ENCODE peak calls at places on chromosome 2, in four cellular contexts. E is GM12892; W is Daoy; M is stimulated activated CD4-positive, alpha-beta T cell treated with anti-CD3 and anti-CD28 coated beads, Interleukin-2, amount 100 ng/mL, for 24 hours. Y is an unnamed sample.

GRCh38 chr2:232957607-232958211 is 55.3 kb downstream of the NGEF start:
- DNase-seq in E (no peak), W (no peak), M (no peak), Y (no peak)

GRCh38 chr2:185835974-185836373 is 97.4 kb downstream of the FSIP2 start:
- DNase-seq in E (no peak), W (no peak), M (no peak), Y (no peak)

GRCh38 chr2:3643371-3644245 is 14.4 kb upstream of the ALLC start:
- DNase-seq in E (no peak), W (no peak), M (no peak), Y (no peak)

GRCh38 chr2:205763708-205764501 is 81.6 kb downstream of the NRP2 start:
- DNase-seq in E (no peak), W (peak; percentile 75), M (peak; percentile 33), Y (peak; percentile 19)

GRCh38 chr2:172427256-172427989 is at the start of gene ITGA6:
- DNase-seq in E (peak; percentile 38), W (peak; percentile 80), M (peak; percentile 79), Y (peak; percentile 67)

GRCh38 chr2:31675485-31675901 is 94.8 kb upstream of the SRD5A2 start:
- DNase-seq in E (no peak), W (no peak), M (no peak), Y (no peak)

GRCh38 chr2:85158559-85159273 is 25.5 kb downstream of the TCF7L1 start:
- DNase-seq in E (no peak), W (no peak), M (no peak), Y (no peak)

GRCh38 chr2:231099918-231100317 is 24.9 kb downstream of the HTR2B start:
- DNase-seq in E (no peak), W (no peak), M (no peak), Y (no peak)

GRCh38 chr2:156653670-156654069 is 217.5 kb downstream of the GPD2 start:
- DNase-seq in E (no peak), W (no peak), M (no peak), Y (no peak)

GRCh38 chr2:195570329-195570728 is 86.7 kb upstream of the SLC39A10 start:
- DNase-seq in E (no peak), W (no peak), M (no peak), Y (no peak)

GRCh38 chr2:202375006-202375610 is 1.0 kb upstream of the BMPR2 start:
- DNase-seq in E (peak; percentile 13), W (peak; percentile 70), M (peak; percentile 69), Y (peak; percentile 7)

GRCh38 chr2:98465456-98466201 is 21.0 kb downstream of the INPP4A start:
- DNase-seq in E (no peak), W (peak; percentile 85), M (peak; percentile 74), Y (peak; percentile 82)

GRCh38 chr2:226984461-226985226 is 148.8 kb downstream of the RHBDD1 start:
- DNase-seq in E (no peak), W (no peak), M (no peak), Y (no peak)

GRCh38 chr2:12847694-12848093 is 131.0 kb downstream of the TRIB2 start:
- DNase-seq in E (no peak), W (no peak), M (no peak), Y (no peak)

GRCh38 chr2:36485521-36485920 is 112.4 kb downstream of the FEZ2 start:
- DNase-seq in E (no peak), W (peak; percentile 33), M (no peak), Y (no peak)

GRCh38 chr2:163774862-163775261 is 39.1 kb upstream of the FIGN start:
- DNase-seq in E (no peak), W (peak; percentile 53), M (no peak), Y (no peak)

GRCh38 chr2:121199281-121200010 is 85.6 kb downstream of the TFCP2L1 start:
- DNase-seq in E (no peak), W (no peak), M (no peak), Y (no peak)

GRCh38 chr2:68385232-68385906 is 20.3 kb downstream of the PLEK start:
- DNase-seq in E (no peak), W (no peak), M (peak; percentile 16), Y (no peak)

GRCh38 chr2:140416577-140416976 is 1636.4 kb upstream of the NXPH2 start:
- DNase-seq in E (no peak), W (no peak), M (no peak), Y (no peak)

GRCh38 chr2:222127660-222128059 is 171.1 kb downstream of the PAX3 start:
- DNase-seq in E (no peak), W (no peak), M (no peak), Y (no peak)

GRCh38 chr2:64327510-64328414 is 126.2 kb upstream of the LGALSL start:
- DNase-seq in E (no peak), W (peak; percentile 51), M (peak; percentile 56), Y (peak; percentile 46)

GRCh38 chr2:48170281-48170680 is 264.0 kb upstream of the FBXO11 start:
- DNase-seq in E (no peak), W (no peak), M (no peak), Y (no peak)

GRCh38 chr2:45778720-45779171 is 127.3 kb downstream of the PRKCE start:
- DNase-seq in E (peak; percentile 39), W (peak; percentile 65), M (peak; percentile 68), Y (peak; percentile 69)

GRCh38 chr2:117342415-117342814 is 472.1 kb upstream of the DDX18 start:
- DNase-seq in E (no peak), W (no peak), M (no peak), Y (no peak)

GRCh38 chr2:15989559-15989958 is 49.2 kb downstream of the MYCN start:
- DNase-seq in E (no peak), W (no peak), M (no peak), Y (no peak)

GRCh38 chr2:74414913-74415761 is 6.3 kb downstream of the C2orf81 start:
- DNase-seq in E (no peak), W (no peak), M (peak; percentile 32), Y (no peak)

Y was measured in HL-60.